ENCODE peak calls at places on chromosomes 2 and 18, in six cellular contexts. U is cardiac muscle cell, A is DMS153, M is lower lobe of right lung, W is GM12864, E is hypothalamus. R is an unnamed sample.

GRCh38 chr2:15894459-15895144 is 45.7 kb upstream of the MYCN start:
- DNase-seq in E (no peak), A (no peak), W (no peak), M (no peak), U (no peak), R (no peak)

GRCh38 chr2:31729442-31730092 is 148.8 kb upstream of the SRD5A2 start:
- DNase-seq in A (peak; percentile 25), U (peak; percentile 2), E (no peak), M (no peak), W (peak; percentile 8), R (peak; percentile 66)

GRCh38 chr2:118913131-118913804 is 28.7 kb upstream of the MARCO start:
- DNase-seq in M (no peak), U (no peak), A (no peak), E (no peak), W (no peak), R (no peak)

GRCh38 chr18:11541179-11541578 is 68.2 kb upstream of the SLC35G4 start:
- DNase-seq in E (no peak), U (peak; percentile 17), A (no peak), M (no peak), W (no peak), R (no peak)

GRCh38 chr2:230439590-230439989 is 23.6 kb downstream of the SP100 start:
- DNase-seq in E (no peak), W (no peak), U (no peak), A (no peak), M (no peak), R (no peak)

GRCh38 chr2:86026744-86027065 is 79.0 kb downstream of the POLR1A start:
- DNase-seq in E (no peak), W (no peak), M (no peak), A (no peak), U (no peak), R (no peak)

GRCh38 chr2:26537826-26538475 is 60.0 kb upstream of the OTOF start:
- DNase-seq in A (no peak), M (no peak), W (no peak), E (no peak), U (no peak), R (no peak)

GRCh38 chr18:2395427-2396161 is 175.7 kb downstream of the METTL4 start:
- DNase-seq in M (no peak), U (no peak), W (no peak), E (no peak), A (no peak), R (no peak)

GRCh38 chr18:41809652-41810051 is 145.4 kb upstream of the PIK3C3 start:
- DNase-seq in M (no peak), E (no peak), A (no peak), U (no peak), W (no peak), R (peak; percentile 1)

GRCh38 chr18:68738572-68738971 is 23.7 kb upstream of the TMX3 start:
- DNase-seq in M (no peak), W (no peak), U (no peak), A (no peak), E (no peak), R (no peak)

GRCh38 chr2:96156011-96156820 is 11.0 kb upstream of the DUSP2 start:
- DNase-seq in U (no peak), A (no peak), W (no peak), E (no peak), M (no peak), R (no peak)

GRCh38 chr2:43219383-43220228 is 6.8 kb downstream of the ZFP36L2 start:
- DNase-seq in W (peak; percentile 94), E (peak; percentile 72), M (peak; percentile 94), U (peak; percentile 86), A (peak; percentile 32), R (peak; percentile 92)

GRCh38 chr2:100151310-100151709 is 8.9 kb upstream of the AFF3 start:
- DNase-seq in M (no peak), W (no peak), E (no peak), A (no peak), U (no peak), R (no peak)

GRCh38 chr2:240833724-240834285 is 13.8 kb upstream of the KIF1A start:
- DNase-seq in W (no peak), E (no peak), M (no peak), A (no peak), U (no peak), R (no peak)

GRCh38 chr2:121570665-121571055 is 40.0 kb downstream of the RNU4ATAC start:
- DNase-seq in M (no peak), W (no peak), A (no peak), U (no peak), E (no peak), R (no peak)

GRCh38 chr2:147588191-147588590 is 256.6 kb upstream of the ACVR2A start:
- DNase-seq in W (no peak), M (no peak), U (peak; percentile 28), E (no peak), A (no peak), R (no peak)

GRCh38 chr2:231371430-231372054 is 24.0 kb upstream of the B3GNT7 start:
- DNase-seq in E (no peak), U (no peak), M (peak; percentile 44), A (no peak), W (no peak), R (peak; percentile 86)